ENCODE peak calls at places on chromosomes 4 and X, in seven cellular contexts. Y is transverse colon, E is adrenal gland, C is stomach, P is GM23338, K is neural progenitor cell, B is thoracic aorta. J is an unnamed sample.

GRCh38 chr4:10092481-10093272 is 23.9 kb downstream of the WDR1 start:
- DNase-seq in Y (no peak), E (no peak), C (no peak), P (no peak), K (peak; percentile 29), B (no peak), J (no peak)

GRCh38 chrX:9995855-9996339 is 28.7 kb downstream of the CLDN34 start:
- DNase-seq in Y (peak; percentile 85), E (peak; percentile 86), C (peak; percentile 89), P (peak; percentile 83), K (peak; percentile 84), B (peak; percentile 31), J (peak; percentile 88)

GRCh38 chrX:47631676-47632075 is 1.9 kb upstream of the CFP start:
- DNase-seq in Y (no peak), E (no peak), C (no peak), P (no peak), K (no peak), B (no peak), J (no peak)

GRCh38 chrX:96004386-96004785 is 680.3 kb upstream of the DIAPH2 start:
- DNase-seq in Y (no peak), E (no peak), C (no peak), P (no peak), K (no peak), B (no peak), J (no peak)

GRCh38 chr4:108029321-108029720 is 39.6 kb downstream of the HADH start:
- DNase-seq in Y (no peak), E (no peak), C (no peak), P (no peak), K (no peak), B (no peak), J (no peak)

GRCh38 chr4:89403826-89404225 is 96.2 kb upstream of the GPRIN3 start:
- DNase-seq in Y (no peak), E (no peak), C (no peak), P (no peak), K (no peak), B (no peak), J (no peak)

GRCh38 chrX:9530848-9531274 is 66.0 kb downstream of the TBL1X start:
- DNase-seq in Y (peak; percentile 51), E (peak; percentile 84), C (peak; percentile 71), P (peak; percentile 84), K (peak; percentile 92), B (peak; percentile 8), J (peak; percentile 69)

GRCh38 chr4:21973850-21974249 is 25.3 kb upstream of the KCNIP4 start:
- DNase-seq in Y (no peak), E (no peak), C (no peak), P (peak; percentile 26), K (no peak), B (no peak), J (no peak)

GRCh38 chr4:18388029-18388428 is 366.5 kb upstream of the LCORL start:
- DNase-seq in Y (no peak), E (no peak), C (no peak), P (peak; percentile 4), K (no peak), B (no peak), J (no peak)

GRCh38 chr4:24922988-24923387 is 10.1 kb upstream of the CCDC149 start:
- DNase-seq in Y (no peak), E (no peak), C (no peak), P (no peak), K (no peak), B (no peak), J (no peak)

GRCh38 chr4:6338951-6339817 is 69.5 kb downstream of the WFS1 start:
- DNase-seq in Y (no peak), E (no peak), C (no peak), P (no peak), K (no peak), B (no peak), J (no peak)

GRCh38 chrX:82218361-82218760 is 1016.5 kb downstream of the SH3BGRL start:
- DNase-seq in Y (no peak), E (no peak), C (no peak), P (peak; percentile 43), K (peak; percentile 44), B (no peak), J (no peak)
- TF ChIP-seq CTCF in Y (peak; percentile 17), E (peak; percentile 24), C (peak; percentile 50), P (peak; percentile 39), K (peak; percentile 56), B (peak; percentile 19), J (peak; percentile 66)

GRCh38 chr4:140096921-140097320 is 57.1 kb downstream of the MAML3 start:
- DNase-seq in Y (no peak), E (no peak), C (no peak), P (no peak), K (no peak), B (no peak), J (no peak)
- H3K4me1 ChIP-seq in Y (peaks cover 30% of the 10 kb centered on the region), E (peaks cover 87% of the 10 kb centered on the region), C (peaks cover 89% of the 10 kb centered on the region), P (peaks cover 36% of the 10 kb centered on the region), K (peaks cover 24% of the 10 kb centered on the region), B (peaks cover 40% of the 10 kb centered on the region), J (peaks cover 63% of the 10 kb centered on the region)

DNA sequence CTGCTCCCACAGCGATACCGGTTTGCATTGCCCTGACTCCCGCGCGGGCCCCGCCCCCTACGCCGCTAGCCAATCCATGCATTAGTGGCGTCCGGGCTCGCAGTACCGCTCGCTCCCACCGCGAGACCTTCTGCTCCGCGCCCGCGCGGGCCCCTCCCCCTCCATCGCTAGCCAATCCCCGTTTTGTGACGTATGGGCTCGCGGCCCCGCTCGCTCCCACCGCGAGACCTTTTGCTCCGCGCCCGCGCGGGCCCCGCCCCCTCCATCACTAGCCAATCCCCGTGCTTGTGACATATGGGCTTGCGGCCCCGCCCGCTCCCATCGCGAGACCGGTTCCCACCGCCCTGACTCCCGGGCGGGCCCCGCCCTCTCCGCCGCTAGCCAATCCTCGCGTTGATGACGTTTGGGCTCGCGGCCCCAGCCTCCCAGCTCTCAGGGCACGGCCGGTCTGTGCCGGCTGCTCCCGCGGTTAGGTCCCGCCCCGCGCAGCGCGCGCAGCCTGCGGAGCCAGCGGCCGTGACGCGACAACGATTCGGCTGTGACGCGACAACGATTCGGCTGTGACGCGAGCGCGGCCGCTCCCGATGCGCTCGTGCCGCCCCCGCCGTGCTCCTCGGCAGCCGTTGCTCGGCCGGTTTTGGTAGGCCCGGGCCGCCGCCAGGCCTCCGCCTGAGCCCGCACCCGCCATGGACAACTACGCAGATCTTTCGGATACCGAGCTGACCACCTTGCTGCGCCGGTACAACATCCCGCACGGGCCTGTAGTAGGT is at the start of gene EMD:
- DNase-seq in Y (peak; percentile 97), E (peak; percentile 99), C (peak; percentile 96), P (peak; percentile 96), K (peak; percentile 97), B (peak; percentile 91), J (peak; percentile 99)
- TF ChIP-seq CTCF in Y (no peak), E (no peak), C (no peak), P (no peak), K (no peak), B (peak; percentile 14), J (no peak)

DNA sequence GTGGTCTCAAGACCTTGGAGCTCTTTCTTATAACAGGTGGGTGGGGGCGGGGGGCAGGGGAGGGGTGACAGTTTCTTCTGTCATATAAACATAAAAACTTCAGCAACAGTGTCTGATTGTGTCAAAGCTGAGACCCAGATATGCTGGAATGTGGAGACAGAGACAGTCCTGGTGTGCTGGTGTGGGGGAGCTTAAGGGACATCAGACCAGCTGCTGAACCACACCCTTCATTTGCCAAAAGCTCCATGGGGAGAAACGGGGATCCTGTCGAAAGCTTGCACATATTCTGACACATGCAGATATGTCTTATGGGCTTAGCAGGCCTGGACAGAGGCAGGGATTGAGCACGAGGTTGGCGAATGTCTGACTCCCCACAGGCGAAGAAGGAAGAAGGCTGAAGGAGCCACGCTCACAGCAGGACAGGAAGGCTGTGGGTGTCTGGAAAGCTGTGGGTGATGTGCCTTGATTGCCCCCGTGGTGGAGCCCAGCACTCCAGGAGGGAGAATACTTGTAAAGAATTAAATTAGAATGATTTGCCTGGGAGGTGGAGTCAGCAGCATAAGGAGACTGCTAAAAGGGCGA is 72.1 kb upstream of the ACSL1 start:
- DNase-seq in Y (no peak), E (peak; percentile 24), C (no peak), P (no peak), K (no peak), B (no peak), J (peak; percentile 10)
- H3K4me1 ChIP-seq in Y (no peaks in the 10 kb centered on the region), E (no peaks in the 10 kb centered on the region), C (peaks cover 7% of the 10 kb centered on the region), P (no peaks in the 10 kb centered on the region), K (no peaks in the 10 kb centered on the region), B (no peaks in the 10 kb centered on the region), J (peaks cover 12% of the 10 kb centered on the region)

GRCh38 chrX:41258281-41258680 is 75.7 kb upstream of the DDX3X start:
- DNase-seq in Y (no peak), E (no peak), C (no peak), P (no peak), K (no peak), B (no peak), J (no peak)

GRCh38 chrX:41258871-41259270 is 75.1 kb upstream of the DDX3X start:
- DNase-seq in Y (no peak), E (no peak), C (no peak), P (no peak), K (no peak), B (no peak), J (no peak)

GRCh38 chrX:41259516-41259915 is 74.4 kb upstream of the DDX3X start:
- DNase-seq in Y (no peak), E (peak; percentile 8), C (no peak), P (peak; percentile 14), K (no peak), B (no peak), J (peak; percentile 46)
- TF ChIP-seq CTCF in Y (no peak), E (no peak), C (no peak), P (peak; percentile 49), K (no peak), B (no peak), J (no peak)

DNA sequence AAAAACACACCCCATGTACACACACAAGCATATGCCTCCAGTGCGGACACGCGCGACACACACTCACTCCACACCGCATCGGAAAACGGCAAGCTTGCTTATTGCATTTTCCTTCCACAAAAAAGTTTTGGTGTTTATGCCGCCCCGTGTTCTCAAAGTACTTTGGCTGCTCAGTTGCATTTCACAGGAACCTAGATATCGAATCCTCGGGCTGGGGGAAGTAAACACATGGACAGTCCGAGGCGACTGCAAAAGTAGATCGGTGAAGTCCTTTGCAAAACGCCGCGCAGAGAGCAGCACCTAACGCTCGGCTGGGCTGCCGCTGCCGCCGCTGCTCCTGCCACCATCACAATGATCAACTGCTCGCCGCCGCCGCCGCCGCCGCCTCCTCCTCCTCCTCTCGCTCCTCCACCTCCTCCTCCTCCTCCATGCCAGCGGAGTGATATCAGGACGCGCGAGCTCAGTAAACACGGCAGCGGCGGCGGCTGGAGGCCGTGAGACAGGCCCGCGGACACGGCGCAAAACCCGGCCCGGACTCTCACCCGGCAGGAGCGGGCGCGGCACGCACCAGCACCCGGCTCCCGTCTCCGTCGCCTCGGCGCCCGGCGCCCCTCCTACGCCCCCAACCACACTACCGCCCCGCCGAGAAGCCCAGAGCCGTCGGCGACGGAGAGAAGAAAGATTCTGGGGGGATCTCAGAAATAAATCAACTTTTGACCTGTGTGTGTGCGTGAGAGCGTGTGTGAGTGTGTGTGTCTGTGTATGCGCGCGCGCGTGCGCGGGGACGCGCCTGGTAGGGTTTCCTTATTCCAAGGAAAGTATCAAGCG is at the start of gene MAML3:
- DNase-seq in Y (peak; percentile 95), E (peak; percentile 96), C (peak; percentile 96), P (peak; percentile 94), K (peak; percentile 96), B (peak; percentile 87), J (peak; percentile 96)
- H3K4me1 ChIP-seq in Y (peaks cover 21% of the 10 kb centered on the region), E (peaks cover 14% of the 10 kb centered on the region), C (peaks cover 44% of the 10 kb centered on the region), P (peaks cover 9% of the 10 kb centered on the region), K (peaks cover 9% of the 10 kb centered on the region), B (peaks cover 4% of the 10 kb centered on the region), J (peaks cover 30% of the 10 kb centered on the region)